ENCODE peak calls at places on chromosomes 3 and 15, in ten cellular contexts. R is Kasumi-1; J is HCT116; A is stimulated activated CD4-positive, alpha-beta T cell treated with anti-CD3 and anti-CD28 coated beads, Interleukin-2, amount 100 ng/mL, for 48 hours; C is body of pancreas; B is dermis blood vessel endothelial cell; Z is NCI-H1417 treated with DMSO at 0.1 percent for 48 hours; T is activated T-cell treated with anti-CD3 and anti-CD28 coated beads, Interleukin-2, amount 50 U/mL, for 72 hours; S is stimulated activated CD8-positive, alpha-beta memory T cell treated with anti-CD3 and anti-CD28 coated beads, Interleukin-12 subunit alpha, Interleukin-12 subunit beta, amount 100 ng/mL, for 4 hours; D is activated naive CD4-positive, alpha-beta T cell. F is an unnamed sample.

GRCh38 chr15:100448481-100448880 is 80.3 kb downstream of the CERS3 start:
- DNase-seq in R (no peak), J (no peak), A (no peak), C (no peak), B (no peak), Z (no peak), T (no peak), S (no peak), D (no peak), F (no peak)

GRCh38 chr3:42830437-42831320 is 21.4 kb downstream of the ACKR2 start:
- DNase-seq in R (peak; percentile 85), J (peak; percentile 40), A (no peak), C (peak; percentile 20), B (peak; percentile 22), Z (no peak), T (no peak), S (no peak), D (no peak), F (peak; percentile 27)

GRCh38 chr3:27623085-27623753 is 98.9 kb downstream of the EOMES start:
- DNase-seq in R (no peak), J (no peak), A (no peak), C (no peak), B (peak; percentile 75), Z (no peak), T (no peak), S (no peak), D (no peak), F (no peak)

GRCh38 chr3:196640501-196640968 is 1.0 kb downstream of the NRROS start:
- DNase-seq in R (peak; percentile 21), J (no peak), A (no peak), C (no peak), B (no peak), Z (no peak), T (no peak), S (no peak), D (no peak), F (no peak)

GRCh38 chr3:172138792-172139507 is 99.6 kb downstream of the FNDC3B start:
- DNase-seq in R (peak; percentile 54), J (no peak), A (no peak), C (peak; percentile 75), B (peak; percentile 65), Z (no peak), T (peak; percentile 24), S (no peak), D (no peak), F (peak; percentile 30)

GRCh38 chr3:150925751-150926201 is 20.5 kb upstream of the MINDY4B start:
- DNase-seq in R (peak; percentile 73), J (peak; percentile 42), A (peak; percentile 48), C (peak; percentile 65), B (peak; percentile 62), Z (no peak), T (peak; percentile 70), S (peak; percentile 4), D (peak; percentile 4), F (peak; percentile 49)

GRCh38 chr3:146577662-146578061 is 27.5 kb downstream of the PLSCR5 start:
- DNase-seq in R (peak; percentile 56), J (peak; percentile 47), A (no peak), C (peak; percentile 45), B (peak; percentile 77), Z (no peak), T (peak; percentile 18), S (no peak), D (no peak), F (peak; percentile 42)

GRCh38 chr15:80953001-80953952 is 36.3 kb downstream of the MESD start:
- DNase-seq in R (no peak), J (no peak), A (no peak), C (no peak), B (no peak), Z (no peak), T (no peak), S (no peak), D (no peak), F (no peak)

GRCh38 chr15:32991544-32992192 is 202.8 kb downstream of the FMN1 start:
- DNase-seq in R (no peak), J (no peak), A (no peak), C (no peak), B (no peak), Z (no peak), T (no peak), S (no peak), D (no peak), F (no peak)

GRCh38 chr3:134369861-134370596 is 4.2 kb downstream of the AMOTL2 start:
- DNase-seq in R (no peak), J (no peak), A (no peak), C (no peak), B (peak; percentile 57), Z (no peak), T (no peak), S (no peak), D (no peak), F (no peak)

GRCh38 chr3:40677321-40677720 is 152.6 kb downstream of the ZNF621 start:
- DNase-seq in R (no peak), J (no peak), A (no peak), C (no peak), B (no peak), Z (no peak), T (no peak), S (no peak), D (no peak), F (no peak)

GRCh38 chr3:65963787-65964707 is 74.7 kb downstream of the MAGI1 start:
- DNase-seq in R (no peak), J (peak; percentile 90), A (peak; percentile 29), C (no peak), B (peak; percentile 95), Z (no peak), T (peak; percentile 44), S (no peak), D (no peak), F (peak; percentile 71)

GRCh38 chr3:101829066-101829830 is 20.1 kb upstream of the NFKBIZ start:
- DNase-seq in R (no peak), J (no peak), A (peak; percentile 39), C (peak; percentile 52), B (peak; percentile 56), Z (no peak), T (peak; percentile 61), S (no peak), D (no peak), F (no peak)

GRCh38 chr3:108103040-108103751 is 12.4 kb upstream of the CD47 start:
- DNase-seq in R (no peak), J (no peak), A (no peak), C (no peak), B (no peak), Z (no peak), T (no peak), S (no peak), D (no peak), F (no peak)

GRCh38 chr15:75211436-75212199 is 9.9 kb downstream of the C15orf39 start:
- DNase-seq in R (no peak), J (no peak), A (no peak), C (no peak), B (no peak), Z (no peak), T (no peak), S (no peak), D (no peak), F (no peak)

GRCh38 chr15:40069178-40070165 is 30.5 kb upstream of the SRP14 start:
- DNase-seq in R (no peak), J (peak; percentile 73), A (no peak), C (peak; percentile 100), B (peak; percentile 87), Z (peak; percentile 62), T (no peak), S (no peak), D (no peak), F (peak; percentile 96)

GRCh38 chr15:25694238-25694584 is 168.9 kb downstream of the ATP10A start:
- DNase-seq in R (no peak), J (no peak), A (no peak), C (no peak), B (no peak), Z (no peak), T (no peak), S (no peak), D (no peak), F (no peak)

GRCh38 chr3:49004352-49005297 is 2.6 kb upstream of the WDR6 start:
- DNase-seq in R (no peak), J (no peak), A (no peak), C (peak; percentile 43), B (no peak), Z (no peak), T (no peak), S (no peak), D (no peak), F (peak; percentile 47)

GRCh38 chr15:63880744-63881143 is 47.0 kb upstream of the HERC1 start:
- DNase-seq in R (no peak), J (no peak), A (no peak), C (no peak), B (peak; percentile 83), Z (no peak), T (no peak), S (no peak), D (no peak), F (no peak)

GRCh38 chr3:154018100-154018696 is 103.0 kb upstream of the ARHGEF26 start:
- DNase-seq in R (peak; percentile 72), J (peak; percentile 45), A (peak; percentile 30), C (peak; percentile 11), B (peak; percentile 61), Z (no peak), T (peak; percentile 29), S (no peak), D (no peak), F (peak; percentile 41)

GRCh38 chr3:42700366-42701288 is 2.0 kb downstream of the HHATL start:
- DNase-seq in R (no peak), J (no peak), A (no peak), C (no peak), B (no peak), Z (no peak), T (no peak), S (no peak), D (no peak), F (no peak)

GRCh38 chr3:58484722-58485069 is 7.2 kb upstream of the KCTD6 start:
- DNase-seq in R (no peak), J (no peak), A (no peak), C (no peak), B (no peak), Z (no peak), T (no peak), S (no peak), D (no peak), F (no peak)